ENCODE peak calls at places on chromosomes 7 and 10, in seven cellular contexts. One of them, this sample, is unnamed.
A peak's percentile ranks its signal among the peaks of the same experiment; 100 is the strongest.

GRCh38 chr10:96402417-96403305 is 43.9 kb upstream of the OPALIN start:
- DNase-seq in colonic mucosa: no peak
- DNase-seq in naive thymus-derived CD4-positive, alpha-beta T cell: no peak
- DNase-seq in brain microvascular endothelial cell: no peak
- DNase-seq in neural progenitor cell: no peak
- DNase-seq in AG04450: no peak
- DNase-seq in astrocyte: no peak
- DNase-seq in this sample: no peak

GRCh38 chr10:93280121-93280698 is 201.9 kb downstream of the MYOF start:
- DNase-seq in colonic mucosa: no peak
- DNase-seq in brain microvascular endothelial cell: no peak
- DNase-seq in astrocyte: no peak
- DNase-seq in neural progenitor cell: peak; percentile 28
- DNase-seq in AG04450: no peak
- DNase-seq in naive thymus-derived CD4-positive, alpha-beta T cell: no peak
- DNase-seq in this sample: no peak

GRCh38 chr7:41028591-41028990 is 674.3 kb downstream of the INHBA start:
- DNase-seq in AG04450: no peak
- DNase-seq in brain microvascular endothelial cell: peak; percentile 32
- DNase-seq in neural progenitor cell: no peak
- DNase-seq in naive thymus-derived CD4-positive, alpha-beta T cell: no peak
- DNase-seq in astrocyte: peak; percentile 27
- DNase-seq in colonic mucosa: no peak
- DNase-seq in this sample: no peak

GRCh38 chr7:15972767-15973362 is 286.4 kb upstream of the MEOX2 start:
- DNase-seq in neural progenitor cell: no peak
- DNase-seq in naive thymus-derived CD4-positive, alpha-beta T cell: no peak
- DNase-seq in astrocyte: peak; percentile 36
- DNase-seq in colonic mucosa: no peak
- DNase-seq in AG04450: no peak
- DNase-seq in brain microvascular endothelial cell: peak; percentile 38
- DNase-seq in this sample: no peak

GRCh38 chr7:17546206-17546998 is 247.9 kb downstream of the AHR start:
- DNase-seq in astrocyte: peak; percentile 74
- DNase-seq in colonic mucosa: no peak
- DNase-seq in naive thymus-derived CD4-positive, alpha-beta T cell: no peak
- DNase-seq in AG04450: no peak
- DNase-seq in neural progenitor cell: no peak
- DNase-seq in brain microvascular endothelial cell: peak; percentile 8
- DNase-seq in this sample: no peak

GRCh38 chr10:99304027-99304856 is 24.9 kb upstream of the CNNM1 start:
- DNase-seq in brain microvascular endothelial cell: no peak
- DNase-seq in AG04450: no peak
- DNase-seq in naive thymus-derived CD4-positive, alpha-beta T cell: no peak
- DNase-seq in astrocyte: no peak
- DNase-seq in neural progenitor cell: no peak
- DNase-seq in colonic mucosa: no peak
- DNase-seq in this sample: no peak

GRCh38 chr7:45211958-45212357 is 54.4 kb downstream of the RAMP3 start:
- DNase-seq in AG04450: no peak
- DNase-seq in neural progenitor cell: no peak
- DNase-seq in naive thymus-derived CD4-positive, alpha-beta T cell: no peak
- DNase-seq in brain microvascular endothelial cell: no peak
- DNase-seq in astrocyte: no peak
- DNase-seq in colonic mucosa: no peak
- DNase-seq in this sample: no peak

GRCh38 chr7:28410628-28411578 is 1.4 kb upstream of the CREB5 start:
- DNase-seq in brain microvascular endothelial cell: peak; percentile 60
- DNase-seq in colonic mucosa: peak; percentile 44
- DNase-seq in astrocyte: peak; percentile 62
- DNase-seq in naive thymus-derived CD4-positive, alpha-beta T cell: no peak
- DNase-seq in AG04450: no peak
- DNase-seq in neural progenitor cell: peak; percentile 61
- DNase-seq in this sample: no peak

GRCh38 chr7:129786825-129787563 is 165.8 kb downstream of the UBE2H start:
- DNase-seq in AG04450: no peak
- DNase-seq in brain microvascular endothelial cell: no peak
- DNase-seq in neural progenitor cell: peak; percentile 44
- DNase-seq in astrocyte: no peak
- DNase-seq in colonic mucosa: no peak
- DNase-seq in naive thymus-derived CD4-positive, alpha-beta T cell: no peak
- DNase-seq in this sample: no peak

GRCh38 chr7:130734525-130735272 is 692 bp upstream of the KLF14 start:
- DNase-seq in AG04450: no peak
- DNase-seq in astrocyte: no peak
- DNase-seq in neural progenitor cell: no peak
- DNase-seq in naive thymus-derived CD4-positive, alpha-beta T cell: no peak
- DNase-seq in colonic mucosa: no peak
- DNase-seq in brain microvascular endothelial cell: no peak
- DNase-seq in this sample: no peak

DNA sequence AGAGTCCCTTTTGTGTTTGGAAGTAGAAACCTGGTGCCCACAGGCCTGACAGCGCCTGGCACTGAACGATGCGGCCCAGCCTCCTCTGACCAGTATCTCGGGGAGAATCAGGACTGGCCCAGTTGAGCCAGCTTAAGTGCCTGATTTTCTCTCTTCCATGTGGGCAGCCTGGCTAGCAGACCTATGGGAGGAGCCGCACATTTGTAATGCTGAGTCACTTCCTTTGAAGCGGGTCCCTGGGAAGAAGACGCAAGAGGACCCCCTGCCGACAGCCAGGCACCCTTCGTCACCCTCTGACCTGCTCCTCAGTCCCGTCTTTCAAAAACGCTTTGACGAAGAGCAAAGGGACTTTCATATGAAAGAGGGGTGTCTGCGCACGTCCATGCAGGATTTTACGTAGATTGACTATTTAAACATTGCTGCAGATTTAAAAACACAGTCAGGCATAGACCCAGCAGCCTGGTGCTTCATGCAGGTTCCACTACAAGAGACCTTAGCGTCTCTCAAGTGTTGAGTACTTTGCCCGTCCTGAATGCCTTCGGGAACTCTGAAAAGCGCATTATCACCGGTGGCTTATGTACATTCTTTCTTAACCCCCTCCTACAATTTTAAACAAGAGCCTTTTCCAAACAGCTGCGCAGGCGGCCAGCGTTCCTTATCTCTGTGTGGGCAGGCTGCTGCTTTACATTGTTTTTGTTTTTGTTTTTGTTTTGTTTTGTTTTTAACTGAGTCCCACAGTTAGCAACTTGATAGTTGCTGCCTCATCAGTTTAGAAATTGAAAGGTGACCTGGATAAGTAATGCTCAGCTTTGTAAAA is 36.5 kb upstream of the AP5Z1 start:
- DNase-seq in naive thymus-derived CD4-positive, alpha-beta T cell: peak; percentile 39
- DNase-seq in neural progenitor cell: peak; percentile 81
- DNase-seq in colonic mucosa: no peak
- DNase-seq in AG04450: no peak
- DNase-seq in brain microvascular endothelial cell: peak; percentile 96
- DNase-seq in astrocyte: peak; percentile 90
- DNase-seq in this sample: peak; percentile 11
- H3K4me3 ChIP-seq in naive thymus-derived CD4-positive, alpha-beta T cell: peak overlapping the region; percentile 22
- H3K4me3 ChIP-seq in neural progenitor cell: no peak overlapping the region
- H3K4me3 ChIP-seq in colonic mucosa: no peak overlapping the region
- H3K4me3 ChIP-seq in AG04450: peak overlapping the region; percentile 13
- H3K4me3 ChIP-seq in brain microvascular endothelial cell: peak overlapping the region; percentile 37
- H3K4me3 ChIP-seq in astrocyte: peak overlapping the region; percentile 31
- H3K4me3 ChIP-seq in this sample: no peak overlapping the region

GRCh38 chr7:151817315-151817690 is 59.6 kb downstream of the PRKAG2 start:
- DNase-seq in neural progenitor cell: no peak
- DNase-seq in AG04450: no peak
- DNase-seq in naive thymus-derived CD4-positive, alpha-beta T cell: no peak
- DNase-seq in brain microvascular endothelial cell: no peak
- DNase-seq in colonic mucosa: no peak
- DNase-seq in astrocyte: no peak
- DNase-seq in this sample: no peak

GRCh38 chr7:151814400-151814914 is 62.5 kb downstream of the PRKAG2 start:
- DNase-seq in astrocyte: peak; percentile 26
- DNase-seq in brain microvascular endothelial cell: no peak
- DNase-seq in neural progenitor cell: peak; percentile 63
- DNase-seq in colonic mucosa: no peak
- DNase-seq in naive thymus-derived CD4-positive, alpha-beta T cell: no peak
- DNase-seq in AG04450: no peak
- DNase-seq in this sample: no peak

GRCh38 chr7:151813997-151814396 is 62.9 kb downstream of the PRKAG2 start:
- DNase-seq in AG04450: no peak
- DNase-seq in naive thymus-derived CD4-positive, alpha-beta T cell: no peak
- DNase-seq in brain microvascular endothelial cell: no peak
- DNase-seq in neural progenitor cell: no peak
- DNase-seq in astrocyte: peak; percentile 36
- DNase-seq in colonic mucosa: no peak
- DNase-seq in this sample: no peak

GRCh38 chr7:151816562-151817314 is 60.2 kb downstream of the PRKAG2 start:
- DNase-seq in colonic mucosa: no peak
- DNase-seq in naive thymus-derived CD4-positive, alpha-beta T cell: no peak
- DNase-seq in brain microvascular endothelial cell: no peak
- DNase-seq in neural progenitor cell: no peak
- DNase-seq in astrocyte: no peak
- DNase-seq in AG04450: no peak
- DNase-seq in this sample: no peak

GRCh38 chr7:151815419-151815818 is 61.5 kb downstream of the PRKAG2 start:
- DNase-seq in colonic mucosa: no peak
- DNase-seq in AG04450: no peak
- DNase-seq in neural progenitor cell: no peak
- DNase-seq in brain microvascular endothelial cell: no peak
- DNase-seq in astrocyte: no peak
- DNase-seq in naive thymus-derived CD4-positive, alpha-beta T cell: no peak
- DNase-seq in this sample: no peak
- H3K27me3 ChIP-seq in colonic mucosa: no peaks in the 10 kb centered on the region
- H3K27me3 ChIP-seq in AG04450: peaks cover 66% of the 10 kb centered on the region
- H3K27me3 ChIP-seq in neural progenitor cell: peaks cover 33% of the 10 kb centered on the region
- H3K27me3 ChIP-seq in brain microvascular endothelial cell: peaks cover 31% of the 10 kb centered on the region
- H3K27me3 ChIP-seq in astrocyte: peaks cover 7% of the 10 kb centered on the region
- H3K27me3 ChIP-seq in naive thymus-derived CD4-positive, alpha-beta T cell: no peaks in the 10 kb centered on the region
- H3K27me3 ChIP-seq in this sample: no peaks in the 10 kb centered on the region

GRCh38 chr7:111788426-111788825 is 226.1 kb upstream of the IMMP2L start:
- DNase-seq in colonic mucosa: no peak
- DNase-seq in astrocyte: peak; percentile 8
- DNase-seq in brain microvascular endothelial cell: no peak
- DNase-seq in AG04450: no peak
- DNase-seq in naive thymus-derived CD4-positive, alpha-beta T cell: no peak
- DNase-seq in neural progenitor cell: peak; percentile 67
- DNase-seq in this sample: no peak
- H3K27ac ChIP-seq in colonic mucosa: no peak overlapping the region
- H3K27ac ChIP-seq in astrocyte: no peak overlapping the region
- H3K27ac ChIP-seq in brain microvascular endothelial cell: no peak overlapping the region
- H3K27ac ChIP-seq in AG04450: no peak overlapping the region
- H3K27ac ChIP-seq in naive thymus-derived CD4-positive, alpha-beta T cell: no peak overlapping the region
- H3K27ac ChIP-seq in neural progenitor cell: no peak overlapping the region
- H3K27ac ChIP-seq in this sample: no peak overlapping the region

GRCh38 chr7:115133248-115133647 is 211.4 kb downstream of the MDFIC start:
- DNase-seq in astrocyte: no peak
- DNase-seq in brain microvascular endothelial cell: no peak
- DNase-seq in naive thymus-derived CD4-positive, alpha-beta T cell: no peak
- DNase-seq in neural progenitor cell: no peak
- DNase-seq in colonic mucosa: no peak
- DNase-seq in AG04450: no peak
- DNase-seq in this sample: no peak

GRCh38 chr7:115136796-115137443 is 215.0 kb downstream of the MDFIC start:
- DNase-seq in colonic mucosa: no peak
- DNase-seq in AG04450: no peak
- DNase-seq in naive thymus-derived CD4-positive, alpha-beta T cell: no peak
- DNase-seq in neural progenitor cell: no peak
- DNase-seq in brain microvascular endothelial cell: no peak
- DNase-seq in astrocyte: no peak
- DNase-seq in this sample: no peak

GRCh38 chr7:115135769-115136410 is 214.0 kb downstream of the MDFIC start:
- DNase-seq in brain microvascular endothelial cell: no peak
- DNase-seq in colonic mucosa: no peak
- DNase-seq in AG04450: no peak
- DNase-seq in naive thymus-derived CD4-positive, alpha-beta T cell: peak; percentile 21
- DNase-seq in astrocyte: peak; percentile 41
- DNase-seq in neural progenitor cell: peak; percentile 22
- DNase-seq in this sample: peak; percentile 23

GRCh38 chr7:115135111-115135510 is 213.2 kb downstream of the MDFIC start:
- DNase-seq in neural progenitor cell: no peak
- DNase-seq in AG04450: no peak
- DNase-seq in colonic mucosa: no peak
- DNase-seq in astrocyte: no peak
- DNase-seq in naive thymus-derived CD4-positive, alpha-beta T cell: no peak
- DNase-seq in brain microvascular endothelial cell: no peak
- DNase-seq in this sample: no peak
- H3K4me3 ChIP-seq in neural progenitor cell: no peak overlapping the region
- H3K4me3 ChIP-seq in AG04450: no peak overlapping the region
- H3K4me3 ChIP-seq in colonic mucosa: no peak overlapping the region
- H3K4me3 ChIP-seq in astrocyte: no peak overlapping the region
- H3K4me3 ChIP-seq in naive thymus-derived CD4-positive, alpha-beta T cell: no peak overlapping the region
- H3K4me3 ChIP-seq in brain microvascular endothelial cell: no peak overlapping the region
- H3K4me3 ChIP-seq in this sample: no peak overlapping the region

DNA sequence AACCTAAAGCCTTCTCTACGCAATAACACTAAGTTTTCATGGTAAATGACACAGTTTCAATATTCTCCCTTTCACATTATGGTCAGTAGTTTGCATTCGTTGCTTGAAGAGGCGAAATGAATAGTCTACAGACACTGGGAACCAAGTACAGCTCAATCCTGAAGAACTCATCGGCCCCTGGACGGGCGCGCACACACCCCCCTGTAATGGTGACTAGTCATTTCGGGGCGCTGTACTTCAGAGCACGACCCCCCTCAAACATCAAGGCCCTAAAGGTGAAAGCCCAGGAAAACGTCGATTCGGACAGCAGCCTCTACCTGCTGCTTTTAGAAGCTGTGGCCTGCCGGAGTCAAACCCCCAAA is 1.0 kb downstream of the NT5C2 start:
- DNase-seq in naive thymus-derived CD4-positive, alpha-beta T cell: no peak
- DNase-seq in neural progenitor cell: no peak
- DNase-seq in AG04450: no peak
- DNase-seq in colonic mucosa: no peak
- DNase-seq in brain microvascular endothelial cell: no peak
- DNase-seq in astrocyte: no peak
- DNase-seq in this sample: no peak
- H3K27me3 ChIP-seq in naive thymus-derived CD4-positive, alpha-beta T cell: no peaks in the 10 kb centered on the region
- H3K27me3 ChIP-seq in neural progenitor cell: peaks cover 9% of the 10 kb centered on the region
- H3K27me3 ChIP-seq in AG04450: no peaks in the 10 kb centered on the region
- H3K27me3 ChIP-seq in colonic mucosa: no peaks in the 10 kb centered on the region
- H3K27me3 ChIP-seq in brain microvascular endothelial cell: no peaks in the 10 kb centered on the region
- H3K27me3 ChIP-seq in astrocyte: no peaks in the 10 kb centered on the region
- H3K27me3 ChIP-seq in this sample: no peaks in the 10 kb centered on the region

GRCh38 chr7:82389847-82390246 is 53.7 kb downstream of the CACNA2D1 start:
- DNase-seq in AG04450: no peak
- DNase-seq in neural progenitor cell: no peak
- DNase-seq in brain microvascular endothelial cell: peak; percentile 9
- DNase-seq in colonic mucosa: no peak
- DNase-seq in astrocyte: no peak
- DNase-seq in naive thymus-derived CD4-positive, alpha-beta T cell: no peak
- DNase-seq in this sample: no peak
- H3K27ac ChIP-seq in AG04450: no peak overlapping the region
- H3K27ac ChIP-seq in neural progenitor cell: no peak overlapping the region
- H3K27ac ChIP-seq in brain microvascular endothelial cell: no peak overlapping the region
- H3K27ac ChIP-seq in colonic mucosa: no peak overlapping the region
- H3K27ac ChIP-seq in astrocyte: no peak overlapping the region
- H3K27ac ChIP-seq in naive thymus-derived CD4-positive, alpha-beta T cell: no peak overlapping the region
- H3K27ac ChIP-seq in this sample: no peak overlapping the region

GRCh38 chr10:59908808-59909143 is 2.4 kb upstream of the CCDC6 start:
- DNase-seq in neural progenitor cell: no peak
- DNase-seq in astrocyte: no peak
- DNase-seq in AG04450: no peak
- DNase-seq in brain microvascular endothelial cell: no peak
- DNase-seq in naive thymus-derived CD4-positive, alpha-beta T cell: no peak
- DNase-seq in colonic mucosa: no peak
- DNase-seq in this sample: no peak
- H3K4me3 ChIP-seq in neural progenitor cell: peak overlapping the region; percentile 89
- H3K4me3 ChIP-seq in astrocyte: peak overlapping the region; percentile 94
- H3K4me3 ChIP-seq in AG04450: peak overlapping the region; percentile 58
- H3K4me3 ChIP-seq in brain microvascular endothelial cell: no peak overlapping the region
- H3K4me3 ChIP-seq in naive thymus-derived CD4-positive, alpha-beta T cell: peak overlapping the region; percentile 72
- H3K4me3 ChIP-seq in colonic mucosa: peak overlapping the region; percentile 27
- H3K4me3 ChIP-seq in this sample: peak overlapping the region; percentile 42